ENCODE peak calls at places on chromosomes 12 and 14, in five cellular contexts. R is HEK293T, C is HepG2, L is GM12878, E is H1. Q is an unnamed sample.

GRCh38 chr14:102049258-102050025 is 37.4 kb downstream of the HSP90AA1 start:
- DNase-seq in C (no peak), L (no peak), E (no peak), R (no peak), Q (no peak)

GRCh38 chr12:28413455-28414109 is 223.3 kb downstream of the CCDC91 start:
- DNase-seq in R (no peak), E (no peak), L (no peak), C (no peak), Q (no peak)

GRCh38 chr12:102948941-102949352 is 8.5 kb upstream of the ASCL1 start:
- DNase-seq in E (no peak), C (peak), L (no peak), R (peak), Q (no peak)

GRCh38 chr12:96886998-96887677 is 19.9 kb upstream of the NEDD1 start:
- DNase-seq in L (no peak), E (no peak), R (no peak), C (no peak), Q (no peak)

GRCh38 chr12:118714051-118714460 is 267.3 kb upstream of the SRRM4 start:
- DNase-seq in E (peak), C (peak), R (peak), L (peak), Q (peak)

GRCh38 chr14:72638021-72638420 is 255.9 kb downstream of the DPF3 start:
- DNase-seq in R (no peak), E (no peak), L (no peak), C (no peak), Q (no peak)

GRCh38 chr12:99598785-99599184 is 48.8 kb upstream of the GARIN6 start:
- DNase-seq in L (no peak), R (no peak), C (no peak), E (no peak), Q (no peak)

GRCh38 chr12:115710104-115710564 is 567.4 kb downstream of the MED13L start:
- DNase-seq in R (no peak), E (no peak), C (no peak), L (no peak), Q (no peak)

GRCh38 chr14:72741836-72742681 is 151.8 kb downstream of the DPF3 start:
- DNase-seq in E (no peak), C (no peak), L (no peak), R (no peak), Q (no peak)

GRCh38 chr12:12577786-12578185 is 15.1 kb upstream of the DUSP16 start:
- DNase-seq in L (no peak), E (no peak), C (no peak), R (no peak), Q (no peak)

GRCh38 chr12:12572659-12573058 is 10.0 kb upstream of the DUSP16 start:
- DNase-seq in L (no peak), C (no peak), E (no peak), R (no peak), Q (no peak)
- TF ChIP-seq SUZ12 in L (no peak), C (no peak), E (no peak), R (no peak), Q (no peak)

GRCh38 chr12:8914716-8915526 is 612 bp downstream of the PHC1 start:
- DNase-seq in E (no peak), C (peak), R (peak), L (no peak), Q (peak)

GRCh38 chr12:8909752-8910151 is 4.6 kb upstream of the PHC1 start:
- DNase-seq in C (no peak), E (no peak), L (no peak), R (no peak), Q (no peak)

GRCh38 chr12:8911606-8912268 is 2.6 kb upstream of the PHC1 start:
- DNase-seq in E (no peak), C (no peak), R (no peak), L (no peak), Q (peak)

GRCh38 chr12:8913702-8914032 is 642 bp upstream of the PHC1 start:
- DNase-seq in R (no peak), L (no peak), E (no peak), C (no peak), Q (no peak)

GRCh38 chr12:8912910-8913309 is 1.4 kb upstream of the PHC1 start:
- DNase-seq in C (no peak), L (no peak), R (peak), E (no peak), Q (peak)
- TF ChIP-seq SUZ12 in C (no peak), L (no peak), R (no peak), E (no peak), Q (no peak)

DNA sequence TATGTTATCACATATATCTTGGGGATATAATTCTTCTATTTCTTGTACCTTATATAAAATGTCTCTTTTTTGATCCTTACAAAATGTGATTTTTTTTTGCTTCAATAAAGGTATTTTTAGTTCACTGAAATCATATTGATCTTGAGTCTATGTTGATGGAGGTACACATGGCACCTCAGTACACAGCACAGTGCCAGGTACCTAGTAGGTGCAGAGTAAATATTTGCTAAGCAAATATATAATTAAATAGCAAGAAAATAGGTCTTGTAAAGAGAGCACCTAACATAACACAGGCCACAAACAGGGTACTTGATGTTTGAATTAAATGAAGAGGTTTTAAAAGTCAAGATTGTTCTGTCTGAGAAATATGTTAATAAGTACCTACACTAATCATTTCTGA is 69.7 kb downstream of the CIT start:
- DNase-seq in R (no peak), C (no peak), E (no peak), L (no peak), Q (no peak)
- TF ChIP-seq SUZ12 in R (no peak), C (no peak), E (no peak), L (no peak), Q (no peak)

DNA sequence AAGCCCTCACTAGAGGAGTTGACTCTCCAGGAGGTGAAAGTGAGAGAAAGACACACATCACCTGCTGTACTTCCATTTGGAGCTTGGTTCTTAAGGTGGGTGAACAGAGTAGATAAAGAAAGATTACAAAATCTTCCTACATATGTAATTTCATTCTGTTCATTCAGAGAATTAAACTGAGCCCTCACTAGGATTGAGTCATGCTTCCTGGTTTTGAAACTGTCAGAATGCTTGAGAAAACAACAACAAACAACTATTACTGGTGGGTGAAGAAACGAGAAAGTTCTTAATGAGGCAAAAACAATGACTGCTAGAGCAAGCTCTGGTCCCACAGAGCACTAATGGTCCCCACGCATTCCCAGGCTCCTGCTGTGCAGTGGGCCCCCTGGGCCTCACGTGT is 841.7 kb downstream of the VRK1 start:
- DNase-seq in L (no peak), R (no peak), E (no peak), C (no peak), Q (no peak)
- TF ChIP-seq SUZ12 in L (no peak), R (no peak), E (no peak), C (no peak), Q (no peak)

DNA sequence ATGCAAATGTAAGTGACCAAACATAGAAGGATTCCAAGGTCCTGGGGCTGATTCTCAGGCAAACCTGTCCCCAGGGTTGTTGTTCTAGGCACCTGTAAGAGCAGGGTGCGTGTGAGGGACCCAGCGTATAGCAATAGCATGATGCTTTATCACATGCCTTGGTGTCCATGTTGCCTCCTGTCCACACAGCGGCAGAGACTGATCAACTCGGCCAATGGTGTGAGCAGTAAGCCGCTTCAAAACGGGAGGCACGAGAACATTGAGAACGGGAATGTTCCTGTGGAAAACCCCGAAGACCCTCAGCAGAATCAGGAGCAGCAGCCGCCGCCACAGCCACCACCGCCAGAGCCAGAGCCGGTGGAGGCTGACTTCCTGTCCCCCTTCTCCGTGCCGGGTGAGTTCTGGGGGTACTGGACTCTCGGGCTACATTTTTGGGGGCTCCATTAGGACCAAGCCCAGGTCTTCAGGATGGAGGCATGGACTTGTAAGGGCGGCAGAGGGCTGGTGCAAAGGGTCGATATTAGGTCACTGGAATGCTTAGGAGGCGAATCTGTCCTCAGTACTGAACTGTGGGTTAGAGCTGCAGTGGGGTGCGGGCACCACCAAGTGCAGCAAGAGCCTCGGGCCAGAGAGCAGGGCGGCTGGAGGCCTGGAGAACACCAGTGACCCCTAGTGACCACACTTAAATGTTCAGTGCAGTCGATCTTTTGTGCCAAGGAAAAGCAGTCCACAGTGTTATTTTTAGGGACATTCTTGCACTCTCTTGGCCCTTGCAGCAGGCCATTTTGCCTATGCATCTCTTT is 57.2 kb upstream of the RIN3 start:
- DNase-seq in E (peak), R (peak), C (peak), L (no peak), Q (peak)
- TF ChIP-seq SUZ12 in E (no peak), R (no peak), C (no peak), L (no peak), Q (no peak)